ENCODE peak calls at places on chromosome 20, in nine cellular contexts. X is fibroblast of lung, N is heart right ventricle, M is breast epithelium, O is body of pancreas, I is GM23338, P is SJSA1, F is endothelial cell of umbilical vein, H is Peyer's patch. K is an unnamed sample. For H3K4me1, the result is how much of the 10 kb centered on the place peaks cover.

GRCh38 chr20:63501818-63502670 is 3.2 kb upstream of the EEF1A2 start:
- DNase-seq in X (no peak), N (peak), M (no peak), O (peak), I (peak), P (no peak), F (no peak), H (no peak), K (no peak)

GRCh38 chr20:41118632-41119031 is 18.7 kb upstream of the PLCG1 start:
- DNase-seq in X (no peak), N (no peak), M (no peak), O (no peak), I (no peak), P (no peak), F (no peak), H (no peak), K (no peak)

GRCh38 chr20:37511605-37512275 is 9.3 kb upstream of the NNAT start:
- DNase-seq in X (peak), N (no peak), M (no peak), O (no peak), I (no peak), P (peak), F (no peak), H (no peak), K (no peak)

GRCh38 chr20:51350941-51351631 is 191.4 kb downstream of the NFATC2 start:
- DNase-seq in X (peak), N (no peak), M (no peak), O (no peak), I (no peak), P (peak), F (peak), H (no peak), K (no peak)

GRCh38 chr20:1897486-1897885 is 2.3 kb downstream of the SIRPA start:
- DNase-seq in X (no peak), N (no peak), M (no peak), O (no peak), I (no peak), P (no peak), F (no peak), H (peak), K (peak)

GRCh38 chr20:58001381-58001780 is 227.1 kb downstream of the ANKRD60 start:
- DNase-seq in X (peak), N (no peak), M (peak), O (peak), I (no peak), P (no peak), F (peak), H (no peak), K (no peak)

GRCh38 chr20:14219801-14220461 is 117.5 kb downstream of the FLRT3 start:
- DNase-seq in X (no peak), N (no peak), M (no peak), O (no peak), I (peak), P (peak), F (no peak), H (no peak), K (peak)

GRCh38 chr20:39960522-39961420 is 728.3 kb downstream of the MAFB start:
- DNase-seq in X (no peak), N (peak), M (no peak), O (peak), I (peak), P (no peak), F (no peak), H (no peak), K (no peak)

GRCh38 chr20:52103911-52104545 is 87.6 kb downstream of the ZFP64 start:
- DNase-seq in X (peak), N (no peak), M (no peak), O (no peak), I (peak), P (no peak), F (peak), H (no peak), K (no peak)

GRCh38 chr20:1838479-1839279 is 56.5 kb upstream of the SIRPA start:
- DNase-seq in X (no peak), N (no peak), M (no peak), O (no peak), I (peak), P (no peak), F (no peak), H (no peak), K (no peak)

GRCh38 chr20:1122388-1123315 is 4.2 kb downstream of the PSMF1 start:
- DNase-seq in X (peak), N (peak), M (no peak), O (peak), I (no peak), P (peak), F (peak), H (no peak), K (peak)

GRCh38 chr20:47576516-47577033 is 74.9 kb downstream of the NCOA3 start:
- DNase-seq in X (peak), N (peak), M (no peak), O (peak), I (peak), P (peak), F (peak), H (peak), K (no peak)

GRCh38 chr20:57785720-57786119 is 75.9 kb upstream of the PMEPA1 start:
- DNase-seq in X (no peak), N (no peak), M (no peak), O (no peak), I (no peak), P (no peak), F (no peak), H (no peak), K (no peak)

GRCh38 chr20:33423141-33423834 is 20.3 kb downstream of the SNTA1 start:
- DNase-seq in X (peak), N (peak), M (no peak), O (no peak), I (no peak), P (peak), F (no peak), H (no peak), K (no peak)

GRCh38 chr20:330233-331149 is 5.1 kb downstream of the SOX12 start:
- DNase-seq in X (peak), N (no peak), M (no peak), O (peak), I (peak), P (peak), F (peak), H (peak), K (no peak)

GRCh38 chr20:51378171-51378928 is 164.2 kb downstream of the NFATC2 start:
- DNase-seq in X (no peak), N (no peak), M (no peak), O (no peak), I (peak), P (no peak), F (no peak), H (no peak), K (peak)

GRCh38 chr20:50123418-50123817 is 10.5 kb upstream of the UBE2V1 start:
- DNase-seq in X (no peak), N (no peak), M (peak), O (no peak), I (no peak), P (no peak), F (no peak), H (no peak), K (no peak)

GRCh38 chr20:34754611-34755010 is 50.5 kb downstream of the TP53INP2 start:
- DNase-seq in X (no peak), N (no peak), M (no peak), O (no peak), I (peak), P (no peak), F (no peak), H (no peak), K (no peak)

GRCh38 chr20:34755367-34755766 is 51.2 kb downstream of the TP53INP2 start:
- DNase-seq in X (no peak), N (no peak), M (no peak), O (no peak), I (no peak), P (no peak), F (no peak), H (no peak), K (no peak)

GRCh38 chr20:34753706-34754461 is 49.7 kb downstream of the TP53INP2 start:
- DNase-seq in X (peak), N (no peak), M (no peak), O (no peak), I (peak), P (peak), F (no peak), H (no peak), K (no peak)

GRCh38 chr20:34750484-34750883 is 46.3 kb downstream of the TP53INP2 start:
- DNase-seq in X (no peak), N (no peak), M (no peak), O (no peak), I (no peak), P (no peak), F (no peak), H (no peak), K (no peak)

DNA sequence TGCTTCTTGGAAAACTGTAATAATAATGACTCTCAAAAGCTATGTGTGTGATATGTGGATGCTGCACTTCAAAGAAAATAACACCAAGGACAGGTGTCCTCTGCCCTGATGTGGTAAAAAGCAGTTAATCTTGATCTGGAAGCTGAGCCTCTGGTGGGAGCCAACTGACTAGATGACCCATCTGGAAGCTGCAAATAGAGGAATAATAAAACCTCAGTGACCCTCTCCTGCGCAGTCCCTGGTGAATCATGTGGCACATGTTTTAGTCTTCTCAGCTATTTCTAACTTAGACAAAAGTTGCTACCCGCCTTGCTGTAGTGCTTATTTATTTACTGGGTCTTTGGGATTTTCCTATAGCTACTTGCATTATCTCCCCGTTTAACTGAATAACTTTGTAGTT is 47.3 kb downstream of the TP53INP2 start:
- DNase-seq in X (peak), N (no peak), M (no peak), O (no peak), I (no peak), P (no peak), F (no peak), H (no peak), K (no peak)
- H3K4me1 ChIP-seq in X (under half), N (under half), M (under half), O (under half), I (under half), P (under half), F (under half), H (under half), K (under half)

DNA sequence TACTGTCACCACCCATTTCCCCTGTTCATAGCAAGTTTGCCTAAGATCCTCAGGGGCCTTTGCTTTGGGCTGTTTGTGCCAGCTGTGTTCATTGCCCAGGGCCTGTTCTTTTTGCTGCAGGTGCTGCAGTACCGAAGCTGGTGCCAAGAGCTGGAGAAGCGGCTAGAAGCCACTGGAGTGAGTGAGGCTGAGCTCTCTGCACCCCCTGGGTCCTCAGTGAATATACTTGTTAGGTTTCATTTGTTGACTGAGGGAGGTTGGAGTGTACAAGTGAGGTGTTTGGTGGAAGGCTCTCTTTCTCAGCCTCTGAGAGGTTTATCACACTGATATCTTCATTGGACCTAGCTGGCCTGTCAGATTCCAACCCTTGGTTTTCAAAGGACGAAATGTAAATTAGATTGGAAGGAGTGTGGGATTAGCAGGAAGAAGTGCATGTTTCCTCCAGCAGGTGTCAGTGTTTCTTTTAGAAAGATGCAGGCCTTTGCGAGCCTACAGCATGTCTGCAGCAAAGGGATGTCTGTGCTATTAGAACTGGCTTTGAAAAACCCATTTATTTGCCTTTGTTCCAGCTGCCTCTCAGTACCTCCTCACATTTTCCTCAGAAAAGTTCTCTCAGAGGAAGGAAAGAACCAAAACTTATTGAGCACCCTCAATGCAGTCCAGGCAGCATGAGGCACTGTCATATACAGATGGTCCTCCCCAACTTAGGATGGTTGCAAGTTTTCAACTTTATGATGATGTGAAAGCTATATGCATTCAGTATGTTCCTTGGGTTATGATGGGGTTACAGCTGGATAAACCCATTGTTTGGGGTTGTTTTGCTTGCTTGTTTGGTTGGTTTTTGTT is 8.3 kb downstream of the CEP250 start:
- DNase-seq in X (peak), N (no peak), M (no peak), O (peak), I (peak), P (peak), F (peak), H (peak), K (no peak)
- H3K27ac ChIP-seq in X (no peak), N (no peak), M (no peak), O (no peak), I (no peak), P (no peak), F (no peak), H (no peak), K (no peak)

GRCh38 chr20:45768479-45768878 is 23.2 kb downstream of the WFDC3 start:
- DNase-seq in X (no peak), N (no peak), M (no peak), O (no peak), I (no peak), P (no peak), F (no peak), H (no peak), K (no peak)

GRCh38 chr20:45765307-45765910 is 26.3 kb downstream of the WFDC3 start:
- DNase-seq in X (no peak), N (no peak), M (no peak), O (no peak), I (peak), P (no peak), F (no peak), H (no peak), K (no peak)

GRCh38 chr20:45771182-45771759 is 20.4 kb downstream of the WFDC3 start:
- DNase-seq in X (peak), N (peak), M (peak), O (peak), I (peak), P (peak), F (peak), H (peak), K (peak)

DNA sequence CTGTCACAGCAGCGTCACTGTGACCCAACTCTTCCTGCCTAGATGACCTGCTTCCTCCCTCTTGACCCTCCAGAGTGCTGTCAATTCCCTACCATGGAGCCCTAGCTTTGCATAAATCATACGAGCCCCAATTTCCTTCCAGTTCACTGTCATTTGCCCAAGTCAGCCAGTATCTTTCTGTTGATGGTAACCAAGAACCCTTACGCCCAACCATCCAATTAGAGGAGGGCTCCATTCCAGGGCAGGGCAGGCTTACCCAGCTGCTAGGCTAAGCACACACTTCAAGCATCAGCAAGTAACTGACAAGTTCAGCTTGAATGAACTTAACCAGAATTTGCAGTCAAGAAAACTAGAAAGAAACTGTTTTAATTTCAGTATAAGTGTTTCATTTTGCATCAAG is 25.7 kb downstream of the WFDC3 start:
- DNase-seq in X (no peak), N (no peak), M (no peak), O (no peak), I (peak), P (no peak), F (no peak), H (no peak), K (no peak)
- H3K4me1 ChIP-seq in X (under half), N (under half), M (under half), O (under half), I (under half), P (under half), F (under half), H (under half), K (under half)

GRCh38 chr20:3043381-3043780 is at the start of gene GNRH2:
- DNase-seq in X (no peak), N (no peak), M (no peak), O (no peak), I (no peak), P (no peak), F (no peak), H (no peak), K (no peak)

GRCh38 chr20:3040086-3040485 is 3.3 kb upstream of the GNRH2 start:
- DNase-seq in X (no peak), N (no peak), M (no peak), O (no peak), I (no peak), P (no peak), F (no peak), H (no peak), K (no peak)

GRCh38 chr20:3041818-3042504 is 1.5 kb upstream of the GNRH2 start:
- DNase-seq in X (peak), N (no peak), M (no peak), O (peak), I (peak), P (no peak), F (peak), H (no peak), K (no peak)

GRCh38 chr20:3044336-3044965 is 1.0 kb downstream of the GNRH2 start:
- DNase-seq in X (no peak), N (no peak), M (no peak), O (no peak), I (no peak), P (no peak), F (no peak), H (no peak), K (no peak)

DNA sequence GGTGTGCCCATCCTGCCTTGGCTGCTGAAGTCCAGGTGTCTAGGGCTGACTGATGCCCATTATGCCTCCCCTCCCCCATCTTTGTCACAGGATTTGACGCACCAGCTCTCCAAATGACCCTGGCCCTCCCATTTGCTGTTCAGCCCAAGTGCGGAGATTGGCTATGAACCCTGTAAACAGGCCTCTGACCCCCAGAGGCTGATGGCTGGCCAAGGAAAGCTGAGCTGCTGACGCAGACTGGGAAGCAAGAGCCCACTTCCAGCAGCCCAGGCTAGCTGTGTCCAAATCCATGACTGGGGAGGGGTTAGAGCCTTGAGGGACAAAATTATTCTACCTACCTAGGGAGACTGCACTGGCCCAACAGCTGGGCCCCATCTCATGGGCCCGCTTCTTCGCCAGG is 801 bp upstream of the GNRH2 start:
- DNase-seq in X (no peak), N (peak), M (no peak), O (no peak), I (peak), P (no peak), F (no peak), H (no peak), K (no peak)
- H3K27ac ChIP-seq in X (peak), N (peak), M (peak), O (no peak), I (no peak), P (no peak), F (no peak), H (peak), K (peak)